ENCODE peak calls at places on chromosomes 6 and 20, in four cellular contexts. One of them, this sample, is unnamed. For H3K4me1, the result is how much of the 10 kb centered on the place peaks cover.

GRCh38 chr20:41848180-41848579 is 230.0 kb upstream of the CHD6 start:
- DNase-seq in heart right ventricle: no peak
- DNase-seq in tibial nerve: no peak
- DNase-seq in Panc1: no peak
- DNase-seq in this sample: no peak

GRCh38 chr6:4059115-4059777 is 19.7 kb downstream of the FAM217A start:
- DNase-seq in heart right ventricle: no peak
- DNase-seq in tibial nerve: no peak
- DNase-seq in Panc1: peak
- DNase-seq in this sample: no peak

GRCh38 chr6:33410711-33411631 is at the start of gene PHF1:
- DNase-seq in heart right ventricle: peak
- DNase-seq in tibial nerve: no peak
- DNase-seq in Panc1: no peak
- DNase-seq in this sample: peak

GRCh38 chr6:402901-403658 is 11.5 kb downstream of the IRF4 start:
- DNase-seq in heart right ventricle: no peak
- DNase-seq in tibial nerve: no peak
- DNase-seq in Panc1: no peak
- DNase-seq in this sample: no peak

GRCh38 chr20:53594068-53595017 is 704 bp upstream of the ZNF217 start:
- DNase-seq in heart right ventricle: peak
- DNase-seq in tibial nerve: peak
- DNase-seq in Panc1: no peak
- DNase-seq in this sample: peak

GRCh38 chr6:108690326-108691000 is 129.7 kb downstream of the FOXO3 start:
- DNase-seq in heart right ventricle: no peak
- DNase-seq in tibial nerve: no peak
- DNase-seq in Panc1: no peak
- DNase-seq in this sample: no peak

GRCh38 chr6:51025082-51025777 is 206.6 kb downstream of the TFAP2B start:
- DNase-seq in heart right ventricle: no peak
- DNase-seq in tibial nerve: no peak
- DNase-seq in Panc1: peak
- DNase-seq in this sample: no peak

GRCh38 chr6:15663057-15663638 is 320 bp upstream of the DTNBP1 start:
- DNase-seq in heart right ventricle: no peak
- DNase-seq in tibial nerve: no peak
- DNase-seq in Panc1: peak
- DNase-seq in this sample: no peak

GRCh38 chr6:116111552-116112528 is 11.2 kb downstream of the NT5DC1 start:
- DNase-seq in heart right ventricle: no peak
- DNase-seq in tibial nerve: no peak
- DNase-seq in Panc1: no peak
- DNase-seq in this sample: no peak

GRCh38 chr20:33862709-33863403 is 51.7 kb downstream of the CHMP4B start:
- DNase-seq in heart right ventricle: peak
- DNase-seq in tibial nerve: no peak
- DNase-seq in Panc1: no peak
- DNase-seq in this sample: peak

GRCh38 chr20:47727170-47727880 is 58.0 kb downstream of the SULF2 start:
- DNase-seq in heart right ventricle: peak
- DNase-seq in tibial nerve: no peak
- DNase-seq in Panc1: no peak
- DNase-seq in this sample: peak

GRCh38 chr6:44932651-44933091 is 395.5 kb upstream of the RUNX2 start:
- DNase-seq in heart right ventricle: no peak
- DNase-seq in tibial nerve: no peak
- DNase-seq in Panc1: no peak
- DNase-seq in this sample: no peak

GRCh38 chr6:138987299-138987642 is 782 bp downstream of the REPS1 start:
- DNase-seq in heart right ventricle: peak
- DNase-seq in tibial nerve: no peak
- DNase-seq in Panc1: no peak
- DNase-seq in this sample: no peak

GRCh38 chr6:71808865-71809264 is 77.5 kb upstream of the RIMS1 start:
- DNase-seq in heart right ventricle: no peak
- DNase-seq in tibial nerve: no peak
- DNase-seq in Panc1: no peak
- DNase-seq in this sample: no peak

GRCh38 chr6:124028117-124028516 is 224.5 kb downstream of the NKAIN2 start:
- DNase-seq in heart right ventricle: no peak
- DNase-seq in tibial nerve: no peak
- DNase-seq in Panc1: no peak
- DNase-seq in this sample: no peak

GRCh38 chr6:147063469-147064031 is 140.7 kb upstream of the STXBP5 start:
- DNase-seq in heart right ventricle: no peak
- DNase-seq in tibial nerve: no peak
- DNase-seq in Panc1: no peak
- DNase-seq in this sample: no peak

GRCh38 chr6:108295676-108296075 is 822 bp downstream of the AFG1L start:
- DNase-seq in heart right ventricle: no peak
- DNase-seq in tibial nerve: no peak
- DNase-seq in Panc1: peak
- DNase-seq in this sample: no peak

GRCh38 chr6:102798631-102799030 is 1405.1 kb downstream of the GRIK2 start:
- DNase-seq in heart right ventricle: no peak
- DNase-seq in tibial nerve: no peak
- DNase-seq in Panc1: no peak
- DNase-seq in this sample: no peak

GRCh38 chr6:139841794-139842215 is 467.4 kb upstream of the CITED2 start:
- DNase-seq in heart right ventricle: no peak
- DNase-seq in tibial nerve: no peak
- DNase-seq in Panc1: no peak
- DNase-seq in this sample: no peak

GRCh38 chr6:56334937-56335336 is 87.6 kb upstream of the COL21A1 start:
- DNase-seq in heart right ventricle: no peak
- DNase-seq in tibial nerve: no peak
- DNase-seq in Panc1: no peak
- DNase-seq in this sample: no peak

GRCh38 chr6:36650848-36651247 is 27.7 kb upstream of the CDKN1A start:
- DNase-seq in heart right ventricle: no peak
- DNase-seq in tibial nerve: no peak
- DNase-seq in Panc1: no peak
- DNase-seq in this sample: no peak

GRCh38 chr6:80742481-80742880 is 636.0 kb downstream of the BCKDHB start:
- DNase-seq in heart right ventricle: no peak
- DNase-seq in tibial nerve: no peak
- DNase-seq in Panc1: no peak
- DNase-seq in this sample: no peak

GRCh38 chr6:90403489-90404381 is 107.1 kb upstream of the BACH2 start:
- DNase-seq in heart right ventricle: peak
- DNase-seq in tibial nerve: no peak
- DNase-seq in Panc1: no peak
- DNase-seq in this sample: no peak

DNA sequence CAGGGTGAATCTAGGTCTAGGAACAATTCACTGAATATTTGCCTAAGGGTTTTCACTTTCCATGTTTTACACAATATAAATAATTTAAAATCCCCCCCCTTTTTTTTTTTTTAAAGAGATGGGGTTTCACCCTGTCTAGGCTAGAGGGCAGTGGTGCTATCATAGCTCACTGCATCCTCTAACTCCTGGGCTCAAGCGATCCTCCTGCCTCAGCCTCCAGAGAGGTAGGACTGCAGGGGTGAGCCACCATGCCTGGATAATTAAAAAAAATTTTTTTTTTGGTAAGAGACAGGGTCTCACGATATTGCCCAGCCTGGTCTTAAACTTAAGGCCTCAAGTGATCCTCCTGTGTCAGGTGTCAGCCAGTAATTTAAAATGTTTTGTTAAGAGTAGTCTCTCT is 17.8 kb downstream of the QKI start:
- DNase-seq in heart right ventricle: no peak
- DNase-seq in tibial nerve: no peak
- DNase-seq in Panc1: no peak
- DNase-seq in this sample: no peak
- H3K4me1 ChIP-seq in heart right ventricle: half or more
- H3K4me1 ChIP-seq in tibial nerve: under half
- H3K4me1 ChIP-seq in Panc1: under half
- H3K4me1 ChIP-seq in this sample: under half

DNA sequence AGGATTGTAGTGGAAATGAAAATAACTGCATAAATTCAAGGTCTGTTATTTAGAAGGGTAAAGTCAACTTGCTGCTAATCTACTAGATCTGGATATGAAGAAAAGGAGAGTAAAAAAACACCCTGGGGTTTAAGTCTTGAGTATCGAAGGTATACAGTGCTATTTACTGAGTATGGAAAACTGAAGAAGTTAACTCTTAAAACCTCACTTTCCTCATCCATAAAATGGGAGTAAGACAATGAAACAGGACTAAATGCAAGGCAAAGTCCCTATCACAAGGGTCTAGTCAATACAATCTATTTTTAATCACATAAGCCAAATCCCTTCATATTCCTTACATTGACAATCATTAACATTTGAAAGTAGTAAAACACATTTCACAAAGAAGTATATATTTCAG is 2.2 kb downstream of the FBXO5 start:
- DNase-seq in heart right ventricle: no peak
- DNase-seq in tibial nerve: no peak
- DNase-seq in Panc1: no peak
- DNase-seq in this sample: no peak
- H3K27ac ChIP-seq in heart right ventricle: no peak
- H3K27ac ChIP-seq in tibial nerve: no peak
- H3K27ac ChIP-seq in Panc1: peak
- H3K27ac ChIP-seq in this sample: no peak

GRCh38 chr6:150857906-150858365 is 7.6 kb upstream of the MTHFD1L start:
- DNase-seq in heart right ventricle: no peak
- DNase-seq in tibial nerve: no peak
- DNase-seq in Panc1: no peak
- DNase-seq in this sample: no peak

GRCh38 chr6:150857062-150857905 is 8.2 kb upstream of the MTHFD1L start:
- DNase-seq in heart right ventricle: no peak
- DNase-seq in tibial nerve: no peak
- DNase-seq in Panc1: no peak
- DNase-seq in this sample: peak
- H3K4me3 ChIP-seq in heart right ventricle: no peak
- H3K4me3 ChIP-seq in tibial nerve: no peak
- H3K4me3 ChIP-seq in Panc1: no peak
- H3K4me3 ChIP-seq in this sample: no peak

DNA sequence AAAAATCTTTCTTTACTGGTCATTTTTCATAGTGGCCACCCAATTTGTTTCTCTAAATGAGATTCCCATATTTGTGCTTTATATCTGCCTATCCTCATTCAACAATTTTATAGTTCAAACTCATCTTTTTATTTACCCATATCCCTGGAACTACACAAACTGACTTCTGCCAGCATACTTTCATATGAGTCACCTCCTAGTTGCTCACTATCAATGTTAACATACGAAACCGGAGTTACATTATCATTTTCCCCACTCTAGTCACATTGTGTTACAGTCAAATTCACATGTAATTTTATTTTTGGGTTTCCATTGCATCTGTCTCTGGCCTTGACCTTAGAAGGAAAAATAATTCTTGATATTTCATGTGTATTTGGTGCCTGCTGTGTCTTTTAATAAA is 499.4 kb downstream of the MAFB start:
- DNase-seq in heart right ventricle: no peak
- DNase-seq in tibial nerve: no peak
- DNase-seq in Panc1: no peak
- DNase-seq in this sample: no peak
- H3K4me1 ChIP-seq in heart right ventricle: under half
- H3K4me1 ChIP-seq in tibial nerve: under half
- H3K4me1 ChIP-seq in Panc1: under half
- H3K4me1 ChIP-seq in this sample: under half

DNA sequence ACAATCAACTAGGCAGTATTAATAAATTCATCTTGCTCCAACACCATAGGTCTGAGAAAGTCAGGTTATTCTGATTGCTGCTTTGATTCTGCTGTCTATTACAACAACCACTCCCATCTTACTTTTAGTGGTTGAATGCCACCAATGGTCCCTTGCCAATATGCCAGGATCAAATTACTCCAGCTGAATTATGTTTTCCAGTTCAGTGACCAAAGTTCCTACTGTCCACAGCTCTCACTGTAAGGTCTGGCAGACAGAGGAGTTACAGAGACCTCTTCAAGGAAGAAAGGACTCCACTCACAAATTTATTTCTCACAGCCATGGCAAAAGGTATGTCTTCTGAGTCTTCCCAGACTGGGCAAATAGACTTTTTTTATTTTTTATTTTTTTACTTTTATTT is 557.0 kb downstream of the HAO1 start:
- DNase-seq in heart right ventricle: no peak
- DNase-seq in tibial nerve: no peak
- DNase-seq in Panc1: no peak
- DNase-seq in this sample: no peak
- H3K27ac ChIP-seq in heart right ventricle: no peak
- H3K27ac ChIP-seq in tibial nerve: no peak
- H3K27ac ChIP-seq in Panc1: no peak
- H3K27ac ChIP-seq in this sample: no peak

This sample was measured in lung.